ENCODE peak calls at places on chromosomes 11 and 22, in nine cellular contexts. One of them, this sample, is unnamed. For H3K4me1, the result is how much of the 10 kb centered on the place peaks cover.

GRCh38 chr11:86958259-86958658 is 3.1 kb upstream of the FZD4 start:
- DNase-seq in stomach: no peak
- DNase-seq in transverse colon: no peak
- DNase-seq in GM12878: no peak
- DNase-seq in K562: no peak
- DNase-seq in breast epithelium: no peak
- DNase-seq in GM23338: no peak
- DNase-seq in endothelial cell of umbilical vein: no peak
- DNase-seq in sigmoid colon: no peak
- DNase-seq in this sample: no peak

GRCh38 chr11:3786781-3787428 is 10.4 kb downstream of the NUP98 start:
- DNase-seq in stomach: no peak
- DNase-seq in transverse colon: no peak
- DNase-seq in GM12878: no peak
- DNase-seq in K562: no peak
- DNase-seq in breast epithelium: no peak
- DNase-seq in GM23338: no peak
- DNase-seq in endothelial cell of umbilical vein: peak
- DNase-seq in sigmoid colon: no peak
- DNase-seq in this sample: no peak

GRCh38 chr11:68002943-68003845 is 703 bp downstream of the UNC93B1 start:
- DNase-seq in stomach: peak
- DNase-seq in transverse colon: peak
- DNase-seq in GM12878: no peak
- DNase-seq in K562: peak
- DNase-seq in breast epithelium: no peak
- DNase-seq in GM23338: peak
- DNase-seq in endothelial cell of umbilical vein: no peak
- DNase-seq in sigmoid colon: no peak
- DNase-seq in this sample: no peak

GRCh38 chr11:64218628-64219353 is 7.2 kb downstream of the TRPT1 start:
- DNase-seq in stomach: no peak
- DNase-seq in transverse colon: no peak
- DNase-seq in GM12878: no peak
- DNase-seq in K562: no peak
- DNase-seq in breast epithelium: no peak
- DNase-seq in GM23338: no peak
- DNase-seq in endothelial cell of umbilical vein: no peak
- DNase-seq in sigmoid colon: no peak
- DNase-seq in this sample: no peak

GRCh38 chr22:24039046-24039445 is 27.9 kb downstream of the CABIN1 start:
- DNase-seq in stomach: no peak
- DNase-seq in transverse colon: no peak
- DNase-seq in GM12878: no peak
- DNase-seq in K562: no peak
- DNase-seq in breast epithelium: no peak
- DNase-seq in GM23338: no peak
- DNase-seq in endothelial cell of umbilical vein: no peak
- DNase-seq in sigmoid colon: no peak
- DNase-seq in this sample: no peak

GRCh38 chr11:17741487-17741886 is 6.9 kb downstream of the KCNC1 start:
- DNase-seq in stomach: no peak
- DNase-seq in transverse colon: no peak
- DNase-seq in GM12878: no peak
- DNase-seq in K562: no peak
- DNase-seq in breast epithelium: peak
- DNase-seq in GM23338: no peak
- DNase-seq in endothelial cell of umbilical vein: no peak
- DNase-seq in sigmoid colon: peak
- DNase-seq in this sample: no peak

GRCh38 chr11:33779849-33780528 is 5.7 kb upstream of the FBXO3 start:
- DNase-seq in stomach: no peak
- DNase-seq in transverse colon: no peak
- DNase-seq in GM12878: no peak
- DNase-seq in K562: no peak
- DNase-seq in breast epithelium: no peak
- DNase-seq in GM23338: no peak
- DNase-seq in endothelial cell of umbilical vein: no peak
- DNase-seq in sigmoid colon: no peak
- DNase-seq in this sample: no peak

GRCh38 chr11:40100204-40100603 is 1359.2 kb downstream of the LRRC4C start:
- DNase-seq in stomach: no peak
- DNase-seq in transverse colon: no peak
- DNase-seq in GM12878: no peak
- DNase-seq in K562: no peak
- DNase-seq in breast epithelium: no peak
- DNase-seq in GM23338: peak
- DNase-seq in endothelial cell of umbilical vein: no peak
- DNase-seq in sigmoid colon: no peak
- DNase-seq in this sample: no peak

GRCh38 chr22:24994070-24994763 is 41.7 kb downstream of the KIAA1671 start:
- DNase-seq in stomach: peak
- DNase-seq in transverse colon: peak
- DNase-seq in GM12878: no peak
- DNase-seq in K562: no peak
- DNase-seq in breast epithelium: peak
- DNase-seq in GM23338: peak
- DNase-seq in endothelial cell of umbilical vein: no peak
- DNase-seq in sigmoid colon: no peak
- DNase-seq in this sample: no peak

GRCh38 chr22:38347944-38348750 is 30.9 kb upstream of the CSNK1E start:
- DNase-seq in stomach: peak
- DNase-seq in transverse colon: peak
- DNase-seq in GM12878: no peak
- DNase-seq in K562: no peak
- DNase-seq in breast epithelium: no peak
- DNase-seq in GM23338: no peak
- DNase-seq in endothelial cell of umbilical vein: no peak
- DNase-seq in sigmoid colon: peak
- DNase-seq in this sample: no peak

GRCh38 chr22:49833340-49834007 is 5.8 kb upstream of the BRD1 start:
- DNase-seq in stomach: no peak
- DNase-seq in transverse colon: no peak
- DNase-seq in GM12878: no peak
- DNase-seq in K562: no peak
- DNase-seq in breast epithelium: no peak
- DNase-seq in GM23338: no peak
- DNase-seq in endothelial cell of umbilical vein: no peak
- DNase-seq in sigmoid colon: no peak
- DNase-seq in this sample: peak

GRCh38 chr11:17506942-17507341 is 30.3 kb upstream of the ABCC8 start:
- DNase-seq in stomach: no peak
- DNase-seq in transverse colon: no peak
- DNase-seq in GM12878: no peak
- DNase-seq in K562: peak
- DNase-seq in breast epithelium: no peak
- DNase-seq in GM23338: peak
- DNase-seq in endothelial cell of umbilical vein: no peak
- DNase-seq in sigmoid colon: no peak
- DNase-seq in this sample: no peak

GRCh38 chr11:105719073-105719846 is 109.4 kb downstream of the GRIA4 start:
- DNase-seq in stomach: no peak
- DNase-seq in transverse colon: no peak
- DNase-seq in GM12878: peak
- DNase-seq in K562: no peak
- DNase-seq in breast epithelium: no peak
- DNase-seq in GM23338: no peak
- DNase-seq in endothelial cell of umbilical vein: peak
- DNase-seq in sigmoid colon: no peak
- DNase-seq in this sample: no peak

GRCh38 chr11:3011891-3012885 is 20.1 kb upstream of the NAP1L4 start:
- DNase-seq in stomach: no peak
- DNase-seq in transverse colon: no peak
- DNase-seq in GM12878: no peak
- DNase-seq in K562: no peak
- DNase-seq in breast epithelium: no peak
- DNase-seq in GM23338: no peak
- DNase-seq in endothelial cell of umbilical vein: no peak
- DNase-seq in sigmoid colon: no peak
- DNase-seq in this sample: no peak

GRCh38 chr11:44833869-44834452 is 107.2 kb downstream of the TSPAN18 start:
- DNase-seq in stomach: no peak
- DNase-seq in transverse colon: no peak
- DNase-seq in GM12878: no peak
- DNase-seq in K562: no peak
- DNase-seq in breast epithelium: no peak
- DNase-seq in GM23338: peak
- DNase-seq in endothelial cell of umbilical vein: no peak
- DNase-seq in sigmoid colon: no peak
- DNase-seq in this sample: no peak

GRCh38 chr11:771617-772204 is 5.6 kb downstream of the GATD1 start:
- DNase-seq in stomach: no peak
- DNase-seq in transverse colon: no peak
- DNase-seq in GM12878: no peak
- DNase-seq in K562: no peak
- DNase-seq in breast epithelium: no peak
- DNase-seq in GM23338: no peak
- DNase-seq in endothelial cell of umbilical vein: no peak
- DNase-seq in sigmoid colon: no peak
- DNase-seq in this sample: no peak

GRCh38 chr11:773425-773824 is 3.9 kb downstream of the GATD1 start:
- DNase-seq in stomach: no peak
- DNase-seq in transverse colon: no peak
- DNase-seq in GM12878: no peak
- DNase-seq in K562: no peak
- DNase-seq in breast epithelium: no peak
- DNase-seq in GM23338: no peak
- DNase-seq in endothelial cell of umbilical vein: no peak
- DNase-seq in sigmoid colon: no peak
- DNase-seq in this sample: no peak

GRCh38 chr11:772429-773390 is 4.6 kb downstream of the GATD1 start:
- DNase-seq in stomach: no peak
- DNase-seq in transverse colon: no peak
- DNase-seq in GM12878: no peak
- DNase-seq in K562: no peak
- DNase-seq in breast epithelium: no peak
- DNase-seq in GM23338: no peak
- DNase-seq in endothelial cell of umbilical vein: no peak
- DNase-seq in sigmoid colon: peak
- DNase-seq in this sample: no peak

GRCh38 chr11:769887-770641 is 7.2 kb downstream of the GATD1 start:
- DNase-seq in stomach: no peak
- DNase-seq in transverse colon: no peak
- DNase-seq in GM12878: no peak
- DNase-seq in K562: no peak
- DNase-seq in breast epithelium: no peak
- DNase-seq in GM23338: no peak
- DNase-seq in endothelial cell of umbilical vein: no peak
- DNase-seq in sigmoid colon: no peak
- DNase-seq in this sample: no peak

GRCh38 chr11:770642-771616 is 6.4 kb downstream of the GATD1 start:
- DNase-seq in stomach: no peak
- DNase-seq in transverse colon: no peak
- DNase-seq in GM12878: no peak
- DNase-seq in K562: no peak
- DNase-seq in breast epithelium: no peak
- DNase-seq in GM23338: no peak
- DNase-seq in endothelial cell of umbilical vein: no peak
- DNase-seq in sigmoid colon: peak
- DNase-seq in this sample: no peak
- TF ChIP-seq POLR2AphosphoS5 in stomach: no peak
- TF ChIP-seq POLR2AphosphoS5 in transverse colon: no peak
- TF ChIP-seq POLR2AphosphoS5 in GM12878: no peak
- TF ChIP-seq POLR2AphosphoS5 in K562: no peak
- TF ChIP-seq POLR2AphosphoS5 in breast epithelium: no peak
- TF ChIP-seq POLR2AphosphoS5 in GM23338: no peak
- TF ChIP-seq POLR2AphosphoS5 in endothelial cell of umbilical vein: no peak
- TF ChIP-seq POLR2AphosphoS5 in sigmoid colon: no peak
- TF ChIP-seq POLR2AphosphoS5 in this sample: no peak

DNA sequence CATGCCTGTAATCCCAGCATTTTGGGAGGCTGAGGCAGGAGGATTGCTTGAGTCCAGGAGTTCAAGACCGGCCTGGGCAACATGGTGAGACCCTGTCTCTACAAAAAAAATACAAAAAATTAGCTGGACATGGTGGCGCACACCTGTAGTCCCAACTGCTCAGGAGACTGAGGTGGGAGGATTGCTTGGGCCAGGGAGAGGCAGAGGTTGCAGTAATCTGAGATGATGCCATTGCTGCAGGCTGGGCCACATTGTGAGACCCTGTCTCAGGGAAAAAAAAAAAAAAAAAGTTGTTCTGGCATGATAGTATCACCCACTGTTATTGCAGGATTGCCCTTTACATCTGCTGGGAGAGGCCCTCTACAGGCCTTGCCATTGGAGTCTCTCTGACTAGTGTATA is 18.4 kb downstream of the ATXN10 start:
- DNase-seq in stomach: no peak
- DNase-seq in transverse colon: no peak
- DNase-seq in GM12878: no peak
- DNase-seq in K562: no peak
- DNase-seq in breast epithelium: no peak
- DNase-seq in GM23338: no peak
- DNase-seq in endothelial cell of umbilical vein: no peak
- DNase-seq in sigmoid colon: no peak
- DNase-seq in this sample: no peak
- H3K4me1 ChIP-seq in stomach: half or more
- H3K4me1 ChIP-seq in transverse colon: under half
- H3K4me1 ChIP-seq in GM12878: under half
- H3K4me1 ChIP-seq in K562: under half
- H3K4me1 ChIP-seq in breast epithelium: under half
- H3K4me1 ChIP-seq in GM23338: under half
- H3K4me1 ChIP-seq in endothelial cell of umbilical vein: under half
- H3K4me1 ChIP-seq in sigmoid colon: half or more
- H3K4me1 ChIP-seq in this sample: under half

GRCh38 chr11:118608268-118609214 is 1.1 kb downstream of the PHLDB1 start:
- DNase-seq in stomach: peak
- DNase-seq in transverse colon: peak
- DNase-seq in GM12878: no peak
- DNase-seq in K562: peak
- DNase-seq in breast epithelium: no peak
- DNase-seq in GM23338: no peak
- DNase-seq in endothelial cell of umbilical vein: peak
- DNase-seq in sigmoid colon: peak
- DNase-seq in this sample: no peak
- TF ChIP-seq POLR2AphosphoS5 in stomach: peak
- TF ChIP-seq POLR2AphosphoS5 in transverse colon: peak
- TF ChIP-seq POLR2AphosphoS5 in GM12878: no peak
- TF ChIP-seq POLR2AphosphoS5 in K562: peak
- TF ChIP-seq POLR2AphosphoS5 in breast epithelium: peak
- TF ChIP-seq POLR2AphosphoS5 in GM23338: no peak
- TF ChIP-seq POLR2AphosphoS5 in endothelial cell of umbilical vein: peak
- TF ChIP-seq POLR2AphosphoS5 in sigmoid colon: peak
- TF ChIP-seq POLR2AphosphoS5 in this sample: no peak

DNA sequence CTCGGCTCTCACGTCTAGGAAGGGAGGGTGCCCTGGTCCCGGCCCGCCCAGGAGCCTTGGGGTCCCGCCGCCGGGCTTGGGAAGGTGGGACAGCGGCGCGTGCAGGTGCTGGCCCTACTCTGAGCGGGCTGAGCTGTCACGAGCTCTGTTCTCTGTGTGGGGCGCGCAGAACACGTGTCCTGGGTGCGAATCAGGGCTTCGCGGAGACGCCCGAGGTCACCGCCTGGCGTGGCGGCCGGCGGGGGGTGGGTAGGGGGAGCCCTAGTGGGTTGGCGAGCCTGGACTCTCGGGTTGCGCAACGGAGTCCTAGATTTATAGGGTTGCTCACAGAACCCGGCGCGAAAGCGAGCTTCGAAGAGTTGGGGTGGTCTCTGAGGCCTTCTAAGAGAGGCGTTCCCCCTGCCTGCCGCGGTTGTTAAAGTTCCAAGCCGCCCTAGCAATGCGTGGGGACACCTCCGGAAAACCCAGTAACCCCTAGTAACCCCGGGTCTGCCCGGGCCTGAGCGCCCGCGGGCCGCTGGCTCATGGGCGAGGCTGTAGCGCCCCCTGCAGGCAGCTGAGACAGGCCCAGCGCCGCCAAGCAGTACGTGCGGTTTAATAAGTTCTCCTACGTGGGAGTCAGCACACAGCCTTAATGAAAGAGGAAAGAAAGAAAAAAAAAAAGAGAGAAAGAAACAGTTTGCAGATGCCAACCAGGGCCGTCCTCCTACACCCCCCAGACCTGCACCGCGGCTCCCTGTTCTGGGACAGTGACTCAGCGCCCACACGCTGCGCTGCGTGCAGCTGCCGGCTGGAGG is 2.7 kb downstream of the ADM start:
- DNase-seq in stomach: peak
- DNase-seq in transverse colon: peak
- DNase-seq in GM12878: peak
- DNase-seq in K562: peak
- DNase-seq in breast epithelium: peak
- DNase-seq in GM23338: peak
- DNase-seq in endothelial cell of umbilical vein: peak
- DNase-seq in sigmoid colon: peak
- DNase-seq in this sample: peak
- H3K4me1 ChIP-seq in stomach: half or more
- H3K4me1 ChIP-seq in transverse colon: under half
- H3K4me1 ChIP-seq in GM12878: under half
- H3K4me1 ChIP-seq in K562: under half
- H3K4me1 ChIP-seq in breast epithelium: under half
- H3K4me1 ChIP-seq in GM23338: under half
- H3K4me1 ChIP-seq in endothelial cell of umbilical vein: under half
- H3K4me1 ChIP-seq in sigmoid colon: half or more
- H3K4me1 ChIP-seq in this sample: under half